ENCODE peak calls at places on chromosome 3, in ten cellular contexts. K, G, A, J, O, Q, L, F, U and V are unnamed samples.

GRCh38 chr3:179765396-179765795 is 112.6 kb downstream of the USP13 start:
- DNase-seq in G (no peak), A (no peak), L (no peak), U (peak), J (no peak), K (no peak), F (no peak), Q (no peak), O (no peak), V (no peak)

GRCh38 chr3:10286596-10287295 is 6.0 kb downstream of the GHRL start:
- DNase-seq in G (peak), O (no peak), A (no peak), Q (peak), L (no peak), K (no peak), F (peak), J (no peak), U (peak), V (no peak)

GRCh38 chr3:48820626-48821324 is 26.9 kb downstream of the PRKAR2A start:
- DNase-seq in G (peak), A (peak), F (no peak), K (no peak), O (no peak), J (no peak), Q (peak), U (peak), L (no peak), V (no peak)

GRCh38 chr3:141471160-141471559 is 15.7 kb upstream of the RASA2 start:
- DNase-seq in O (no peak), U (no peak), G (peak), L (no peak), A (no peak), F (no peak), K (no peak), J (no peak), Q (no peak), V (no peak)

GRCh38 chr3:60809857-60810256 is 441.4 kb downstream of the FHIT start:
- DNase-seq in O (no peak), J (no peak), Q (peak), U (peak), F (no peak), G (no peak), A (no peak), L (no peak), K (no peak), V (no peak)

GRCh38 chr3:64316971-64317370 is 91.7 kb upstream of the PRICKLE2 start:
- DNase-seq in K (no peak), O (no peak), G (peak), L (no peak), J (no peak), A (no peak), U (peak), F (no peak), Q (no peak), V (no peak)

GRCh38 chr3:107411779-107412178 is 34.5 kb downstream of the CCDC54 start:
- DNase-seq in L (no peak), O (no peak), Q (no peak), K (no peak), J (no peak), U (no peak), F (no peak), A (no peak), G (no peak), V (no peak)

GRCh38 chr3:129486057-129487035 is 42.1 kb upstream of the RHO start:
- DNase-seq in A (peak), K (no peak), G (peak), O (no peak), Q (peak), U (peak), F (no peak), L (no peak), J (no peak), V (no peak)

GRCh38 chr3:186452517-186452916 is 90.5 kb upstream of the DGKG start:
- DNase-seq in K (no peak), G (peak), L (no peak), A (no peak), F (no peak), Q (peak), O (no peak), U (peak), J (no peak), V (no peak)

GRCh38 chr3:37905346-37905745 is 43.7 kb downstream of the CTDSPL start:
- DNase-seq in F (no peak), O (no peak), J (no peak), A (peak), L (no peak), K (no peak), U (peak), Q (no peak), G (no peak), V (no peak)

GRCh38 chr3:186413615-186414415 is 51.8 kb upstream of the DGKG start:
- DNase-seq in J (peak), U (peak), O (peak), K (no peak), Q (peak), A (peak), L (no peak), G (no peak), F (peak), V (peak)

GRCh38 chr3:50627407-50628051 is 10.6 kb downstream of the MAPKAPK3 start:
- DNase-seq in A (peak), Q (peak), O (peak), G (peak), J (no peak), K (no peak), U (peak), L (no peak), F (no peak), V (peak)

GRCh38 chr3:36405193-36405592 is 24.9 kb downstream of the STAC start:
- DNase-seq in F (no peak), J (no peak), A (no peak), O (no peak), L (no peak), Q (no peak), K (no peak), G (peak), U (peak), V (no peak)

GRCh38 chr3:40925228-40925627 is 274.1 kb upstream of the CTNNB1 start:
- DNase-seq in K (no peak), J (no peak), L (no peak), F (no peak), Q (no peak), O (no peak), U (no peak), G (no peak), A (no peak), V (no peak)

GRCh38 chr3:127790009-127790533 is 32.2 kb downstream of the MGLL start:
- DNase-seq in F (no peak), L (no peak), J (no peak), U (no peak), G (no peak), K (no peak), O (no peak), Q (no peak), A (no peak), V (no peak)

GRCh38 chr3:12758025-12758830 is 831 bp downstream of the TMEM40 start:
- DNase-seq in G (peak), J (peak), U (peak), O (peak), L (no peak), F (no peak), Q (peak), A (peak), K (no peak), V (no peak)

GRCh38 chr3:27533718-27534578 is 49.8 kb upstream of the SLC4A7 start:
- DNase-seq in G (peak), K (no peak), U (peak), F (no peak), Q (peak), A (no peak), O (peak), J (peak), L (no peak), V (peak)

GRCh38 chr3:58237940-58238681 is 519 bp downstream of the ABHD6 start:
- DNase-seq in Q (no peak), F (peak), K (peak), J (peak), L (peak), G (no peak), O (peak), A (peak), U (no peak), V (peak)

GRCh38 chr3:14441920-14442300 is 39.5 kb downstream of the SLC6A6 start:
- DNase-seq in J (no peak), Q (no peak), L (no peak), O (no peak), F (no peak), U (no peak), K (no peak), G (no peak), A (no peak), V (no peak)

GRCh38 chr3:71721721-71722157 is 3.5 kb downstream of the EIF4E3 start:
- DNase-seq in L (no peak), J (no peak), Q (no peak), G (no peak), A (no peak), O (no peak), K (no peak), U (no peak), F (no peak), V (no peak)

GRCh38 chr3:196063049-196063448 is 18.8 kb downstream of the TFRC start:
- DNase-seq in A (no peak), U (no peak), O (no peak), L (no peak), G (peak), K (no peak), Q (no peak), F (no peak), J (no peak), V (no peak)

GRCh38 chr3:110166791-110167190 is 829.4 kb upstream of the DPPA4 start:
- DNase-seq in G (no peak), Q (peak), F (no peak), L (no peak), O (no peak), J (no peak), A (no peak), K (no peak), U (peak), V (no peak)

GRCh38 chr3:110881069-110881468 is 190.5 kb upstream of the NECTIN3 start:
- DNase-seq in O (peak), J (no peak), F (peak), L (no peak), Q (peak), K (no peak), U (peak), A (peak), G (peak), V (no peak)